ENCODE peak calls at places on chromosomes 13 and 19, in six cellular contexts. One of them, this sample, is unnamed. For H3K9me3 and H3K4me1, the result is how much of the 10 kb centered on the place peaks cover.

GRCh38 chr13:24176351-24177101 is 16.0 kb downstream of the SPATA13 start:
- DNase-seq in tibial artery: no peak
- DNase-seq in psoas muscle: no peak
- DNase-seq in A549: no peak
- DNase-seq in uterus: no peak
- DNase-seq in right lobe of liver: no peak
- DNase-seq in this sample: no peak

GRCh38 chr13:111952814-111953213 is 114.1 kb upstream of the SOX1 start:
- DNase-seq in psoas muscle: no peak
- DNase-seq in A549: no peak
- DNase-seq in uterus: no peak
- DNase-seq in right lobe of liver: no peak
- DNase-seq in tibial artery: no peak
- DNase-seq in this sample: no peak

GRCh38 chr19:52739576-52739975 is 4.7 kb upstream of the ZNF611 start:
- DNase-seq in psoas muscle: no peak
- DNase-seq in uterus: no peak
- DNase-seq in A549: no peak
- DNase-seq in right lobe of liver: no peak
- DNase-seq in tibial artery: no peak
- DNase-seq in this sample: no peak

GRCh38 chr19:9149976-9150375 is 9.8 kb downstream of the ZNF317 start:
- DNase-seq in right lobe of liver: no peak
- DNase-seq in uterus: no peak
- DNase-seq in psoas muscle: no peak
- DNase-seq in A549: no peak
- DNase-seq in tibial artery: no peak
- DNase-seq in this sample: no peak

GRCh38 chr13:64057372-64058020 is 2641.8 kb upstream of the PCDH20 start:
- DNase-seq in A549: no peak
- DNase-seq in psoas muscle: no peak
- DNase-seq in uterus: no peak
- DNase-seq in tibial artery: no peak
- DNase-seq in right lobe of liver: no peak
- DNase-seq in this sample: no peak

GRCh38 chr13:59047546-59047945 is 1116.2 kb downstream of the DIAPH3 start:
- DNase-seq in uterus: no peak
- DNase-seq in right lobe of liver: no peak
- DNase-seq in A549: no peak
- DNase-seq in tibial artery: no peak
- DNase-seq in psoas muscle: no peak
- DNase-seq in this sample: no peak

GRCh38 chr19:29761575-29762225 is 46.6 kb upstream of the C19orf12 start:
- DNase-seq in A549: no peak
- DNase-seq in psoas muscle: no peak
- DNase-seq in tibial artery: no peak
- DNase-seq in right lobe of liver: no peak
- DNase-seq in uterus: no peak
- DNase-seq in this sample: peak

GRCh38 chr13:114043421-114044053 is 69.7 kb upstream of the C13orf46 start:
- DNase-seq in uterus: peak
- DNase-seq in right lobe of liver: no peak
- DNase-seq in psoas muscle: peak
- DNase-seq in tibial artery: peak
- DNase-seq in A549: peak
- DNase-seq in this sample: no peak

GRCh38 chr13:25037057-25037813 is 58.7 kb upstream of the PABPC3 start:
- DNase-seq in psoas muscle: no peak
- DNase-seq in A549: no peak
- DNase-seq in uterus: no peak
- DNase-seq in right lobe of liver: no peak
- DNase-seq in tibial artery: no peak
- DNase-seq in this sample: no peak

GRCh38 chr19:12260861-12261260 is 33.8 kb downstream of the ZNF44 start:
- DNase-seq in psoas muscle: no peak
- DNase-seq in A549: no peak
- DNase-seq in tibial artery: no peak
- DNase-seq in right lobe of liver: no peak
- DNase-seq in uterus: no peak
- DNase-seq in this sample: no peak

GRCh38 chr19:32421589-32422361 is 16.2 kb downstream of the DPY19L3 start:
- DNase-seq in uterus: no peak
- DNase-seq in psoas muscle: no peak
- DNase-seq in tibial artery: no peak
- DNase-seq in right lobe of liver: no peak
- DNase-seq in A549: no peak
- DNase-seq in this sample: no peak

GRCh38 chr13:42930136-42930535 is 61.9 kb downstream of the EPSTI1 start:
- DNase-seq in A549: no peak
- DNase-seq in tibial artery: no peak
- DNase-seq in psoas muscle: no peak
- DNase-seq in right lobe of liver: no peak
- DNase-seq in uterus: no peak
- DNase-seq in this sample: no peak

GRCh38 chr19:44653977-44654784 is 10.5 kb downstream of the PVR start:
- DNase-seq in right lobe of liver: peak
- DNase-seq in tibial artery: peak
- DNase-seq in uterus: peak
- DNase-seq in A549: peak
- DNase-seq in psoas muscle: peak
- DNase-seq in this sample: peak

GRCh38 chr19:51002542-51003311 is 1.3 kb upstream of the KLK8 start:
- DNase-seq in psoas muscle: no peak
- DNase-seq in tibial artery: no peak
- DNase-seq in uterus: no peak
- DNase-seq in A549: peak
- DNase-seq in right lobe of liver: no peak
- DNase-seq in this sample: no peak

GRCh38 chr13:28147489-28147888 is 9.1 kb downstream of the PAN3 start:
- DNase-seq in psoas muscle: no peak
- DNase-seq in right lobe of liver: no peak
- DNase-seq in tibial artery: no peak
- DNase-seq in A549: no peak
- DNase-seq in uterus: no peak
- DNase-seq in this sample: no peak

GRCh38 chr13:30479154-30479553 is 13.4 kb upstream of the HMGB1 start:
- DNase-seq in A549: no peak
- DNase-seq in tibial artery: no peak
- DNase-seq in psoas muscle: no peak
- DNase-seq in uterus: no peak
- DNase-seq in right lobe of liver: no peak
- DNase-seq in this sample: no peak

GRCh38 chr13:105572401-105572800 is 963.1 kb downstream of the EFNB2 start:
- DNase-seq in right lobe of liver: no peak
- DNase-seq in tibial artery: no peak
- DNase-seq in uterus: no peak
- DNase-seq in A549: no peak
- DNase-seq in psoas muscle: no peak
- DNase-seq in this sample: no peak

GRCh38 chr19:17125052-17125727 is 49.6 kb downstream of the MYO9B start:
- DNase-seq in A549: no peak
- DNase-seq in tibial artery: no peak
- DNase-seq in right lobe of liver: no peak
- DNase-seq in uterus: no peak
- DNase-seq in psoas muscle: no peak
- DNase-seq in this sample: no peak

GRCh38 chr19:56170261-56170660 is 5.5 kb upstream of the GALP start:
- DNase-seq in right lobe of liver: no peak
- DNase-seq in A549: no peak
- DNase-seq in tibial artery: no peak
- DNase-seq in uterus: no peak
- DNase-seq in psoas muscle: no peak
- DNase-seq in this sample: no peak

GRCh38 chr13:111633401-111633800 is 313.0 kb downstream of the TEX29 start:
- DNase-seq in psoas muscle: no peak
- DNase-seq in A549: no peak
- DNase-seq in uterus: no peak
- DNase-seq in tibial artery: no peak
- DNase-seq in right lobe of liver: no peak
- DNase-seq in this sample: no peak

GRCh38 chr13:40452038-40452666 is 214.3 kb downstream of the FOXO1 start:
- DNase-seq in right lobe of liver: no peak
- DNase-seq in psoas muscle: no peak
- DNase-seq in A549: no peak
- DNase-seq in tibial artery: no peak
- DNase-seq in uterus: no peak
- DNase-seq in this sample: no peak

GRCh38 chr13:48403929-48404328 is 9.0 kb downstream of the LPAR6 start:
- DNase-seq in A549: no peak
- DNase-seq in right lobe of liver: no peak
- DNase-seq in psoas muscle: no peak
- DNase-seq in uterus: no peak
- DNase-seq in tibial artery: peak
- DNase-seq in this sample: no peak

GRCh38 chr13:109231853-109232252 is 554.5 kb downstream of the IRS2 start:
- DNase-seq in tibial artery: no peak
- DNase-seq in A549: no peak
- DNase-seq in psoas muscle: no peak
- DNase-seq in uterus: no peak
- DNase-seq in right lobe of liver: no peak
- DNase-seq in this sample: no peak

GRCh38 chr13:109224033-109224432 is 562.4 kb downstream of the IRS2 start:
- DNase-seq in A549: no peak
- DNase-seq in psoas muscle: no peak
- DNase-seq in uterus: no peak
- DNase-seq in tibial artery: no peak
- DNase-seq in right lobe of liver: no peak
- DNase-seq in this sample: no peak

GRCh38 chr13:109228211-109228610 is 558.2 kb downstream of the IRS2 start:
- DNase-seq in A549: no peak
- DNase-seq in uterus: no peak
- DNase-seq in right lobe of liver: no peak
- DNase-seq in psoas muscle: no peak
- DNase-seq in tibial artery: no peak
- DNase-seq in this sample: no peak

GRCh38 chr13:109226631-109227030 is 559.8 kb downstream of the IRS2 start:
- DNase-seq in psoas muscle: no peak
- DNase-seq in A549: no peak
- DNase-seq in uterus: no peak
- DNase-seq in tibial artery: no peak
- DNase-seq in right lobe of liver: no peak
- DNase-seq in this sample: no peak

DNA sequence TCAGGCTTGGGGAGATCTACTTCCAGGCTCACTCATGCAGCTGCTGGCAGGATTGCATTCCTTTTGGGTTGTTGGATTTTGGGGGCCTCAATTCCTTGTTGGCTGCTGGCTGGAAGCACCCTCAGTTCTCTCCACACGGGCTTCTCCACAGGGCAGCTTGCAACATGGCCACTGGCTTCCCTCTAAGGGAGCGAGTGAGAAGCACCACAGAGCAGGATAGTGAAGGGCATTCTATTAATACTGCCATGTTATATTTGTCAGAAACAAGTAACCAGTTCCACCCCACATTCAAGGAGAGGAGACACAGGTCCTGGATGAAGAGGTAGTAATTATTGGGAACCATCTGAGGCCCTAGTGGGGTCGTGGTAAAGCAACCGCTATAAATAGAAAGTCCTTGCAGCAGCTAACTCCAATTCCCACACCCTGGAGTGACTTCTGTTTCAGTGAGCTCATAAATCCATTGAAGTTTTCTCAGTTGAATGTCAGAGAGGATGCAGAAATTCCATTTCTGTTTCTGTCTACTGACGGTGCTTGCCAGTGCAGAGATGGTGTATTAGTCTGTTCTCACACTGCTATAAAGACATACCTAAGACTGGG is 558.9 kb downstream of the IRS2 start:
- DNase-seq in uterus: no peak
- DNase-seq in right lobe of liver: no peak
- DNase-seq in A549: no peak
- DNase-seq in tibial artery: no peak
- DNase-seq in psoas muscle: no peak
- DNase-seq in this sample: no peak
- H3K9me3 ChIP-seq in uterus: under half
- H3K9me3 ChIP-seq in right lobe of liver: under half
- H3K9me3 ChIP-seq in A549: under half
- H3K9me3 ChIP-seq in tibial artery: under half
- H3K9me3 ChIP-seq in psoas muscle: under half
- H3K9me3 ChIP-seq in this sample: under half

DNA sequence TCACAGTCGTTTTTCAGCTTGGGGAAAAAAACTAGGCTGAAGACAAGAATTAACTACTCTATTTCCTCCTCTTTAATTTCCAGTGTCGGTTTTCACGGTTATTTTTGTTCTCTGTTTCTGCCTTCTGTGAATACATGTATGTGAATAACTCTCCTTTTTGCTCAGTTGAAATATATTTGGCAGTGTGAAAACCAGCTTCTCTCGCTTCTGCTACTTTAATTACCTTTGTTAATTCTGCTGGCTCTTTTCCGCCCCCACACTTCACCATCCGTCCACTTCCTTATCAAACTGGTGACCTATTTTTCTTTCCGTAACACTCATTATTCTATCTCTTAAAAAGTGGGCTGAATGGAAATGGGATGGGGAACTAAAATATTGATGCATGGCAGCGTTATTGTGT is 126.4 kb downstream of the POU4F1 start:
- DNase-seq in A549: no peak
- DNase-seq in psoas muscle: no peak
- DNase-seq in right lobe of liver: no peak
- DNase-seq in uterus: no peak
- DNase-seq in tibial artery: no peak
- DNase-seq in this sample: no peak
- TF ChIP-seq CTCF in A549: no peak
- TF ChIP-seq CTCF in psoas muscle: no peak
- TF ChIP-seq CTCF in right lobe of liver: no peak
- TF ChIP-seq CTCF in uterus: no peak
- TF ChIP-seq CTCF in tibial artery: no peak
- TF ChIP-seq CTCF in this sample: no peak

DNA sequence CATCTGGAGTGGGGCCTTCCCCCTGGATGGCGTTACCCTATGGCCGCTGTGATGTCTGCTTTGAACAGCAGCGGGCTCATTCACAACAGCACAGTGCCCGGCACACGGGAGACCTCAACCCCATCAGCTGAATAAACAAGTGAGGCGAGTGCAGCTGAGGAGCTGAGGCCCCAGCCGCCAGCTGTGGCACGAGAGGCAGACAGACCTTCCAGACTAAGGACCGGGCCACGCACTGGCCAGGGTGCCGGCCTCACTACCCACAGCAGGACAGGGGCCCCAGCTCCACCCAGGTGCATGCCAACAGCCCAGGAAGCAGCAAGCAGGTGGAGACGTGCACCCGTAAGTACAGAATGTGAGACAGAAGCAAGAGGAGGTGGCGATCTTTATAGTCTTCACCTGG is 39.6 kb downstream of the STK24 start:
- DNase-seq in psoas muscle: no peak
- DNase-seq in tibial artery: no peak
- DNase-seq in uterus: no peak
- DNase-seq in right lobe of liver: no peak
- DNase-seq in A549: no peak
- DNase-seq in this sample: no peak
- H3K4me1 ChIP-seq in psoas muscle: half or more
- H3K4me1 ChIP-seq in tibial artery: under half
- H3K4me1 ChIP-seq in uterus: under half
- H3K4me1 ChIP-seq in right lobe of liver: under half
- H3K4me1 ChIP-seq in A549: under half
- H3K4me1 ChIP-seq in this sample: half or more

DNA sequence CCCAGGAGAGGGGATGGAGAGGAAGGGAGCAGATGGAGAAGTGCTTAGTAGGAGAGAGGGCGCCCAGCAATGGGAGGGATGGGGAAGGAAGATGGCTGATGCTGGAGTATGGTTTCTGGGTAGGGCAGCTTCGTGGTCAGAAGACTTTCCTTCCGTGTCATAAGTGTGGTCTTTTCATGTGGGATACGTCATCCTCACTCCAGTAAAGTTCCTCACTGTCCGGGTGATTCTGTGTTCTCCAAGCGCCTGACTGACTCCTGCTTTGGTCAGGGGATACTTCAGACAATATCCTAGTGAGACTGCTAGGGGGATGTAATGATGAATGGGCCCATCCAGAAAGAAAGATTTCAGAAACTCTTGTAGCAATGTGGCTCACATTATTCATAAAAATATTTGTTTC is 3.9 kb upstream of the OR10H3 start:
- DNase-seq in right lobe of liver: no peak
- DNase-seq in A549: no peak
- DNase-seq in psoas muscle: no peak
- DNase-seq in tibial artery: no peak
- DNase-seq in uterus: no peak
- DNase-seq in this sample: no peak
- H3K9me3 ChIP-seq in right lobe of liver: under half
- H3K9me3 ChIP-seq in A549: under half
- H3K9me3 ChIP-seq in psoas muscle: under half
- H3K9me3 ChIP-seq in tibial artery: under half
- H3K9me3 ChIP-seq in uterus: under half
- H3K9me3 ChIP-seq in this sample: under half

This sample was measured in mucosa of descending colon.